ENCODE peak calls at places on chromosomes 3 and 15, in four cellular contexts. Z is WTC11, R is HepG2, S is A549. J is an unnamed sample.

GRCh38 chr3:98839846-98840245 is 61.6 kb downstream of the DCBLD2 start:
- DNase-seq in R (no peak), S (no peak), Z (no peak), J (peak; percentile 67)

GRCh38 chr15:57334257-57334656 is 42.0 kb upstream of the CGNL1 start:
- DNase-seq in Z (no peak), S (no peak), R (no peak), J (peak; percentile 31)

GRCh38 chr3:89565098-89565497 is 457.7 kb downstream of the EPHA3 start:
- DNase-seq in Z (no peak), R (no peak), S (no peak), J (peak; percentile 50)

GRCh38 chr3:30155755-30156154 is 450.6 kb upstream of the TGFBR2 start:
- DNase-seq in R (no peak), S (no peak), Z (no peak), J (no peak)

GRCh38 chr15:51266548-51266947 is 71.8 kb downstream of the CYP19A1 start:
- DNase-seq in Z (no peak), S (no peak), R (no peak), J (no peak)

GRCh38 chr15:92810418-92811138 is 89.5 kb upstream of the CHD2 start:
- DNase-seq in R (no peak), S (peak; percentile 92), Z (no peak), J (peak; percentile 78)

GRCh38 chr3:150410311-150411105 is 2.4 kb downstream of the TSC22D2 start:
- DNase-seq in Z (peak; percentile 15), R (no peak), S (peak; percentile 41), J (peak; percentile 32)

GRCh38 chr15:90249123-90249863 is at the start of gene TTLL13:
- DNase-seq in R (peak; percentile 89), S (peak; percentile 92), Z (peak; percentile 82), J (peak; percentile 72)

GRCh38 chr3:141798455-141798854 is 35.2 kb downstream of the GRK7 start:
- DNase-seq in S (no peak), R (no peak), Z (no peak), J (no peak)

GRCh38 chr3:152151216-152151874 is 117.4 kb upstream of the MBNL1 start:
- DNase-seq in R (no peak), S (no peak), Z (no peak), J (peak; percentile 24)

GRCh38 chr15:68652141-68652540 is 73.3 kb downstream of the CORO2B start:
- DNase-seq in Z (no peak), R (no peak), S (no peak), J (no peak)

GRCh38 chr3:158313344-158313927 is 203.5 kb downstream of the RSRC1 start:
- DNase-seq in Z (no peak), S (peak; percentile 60), R (peak; percentile 31), J (peak; percentile 7)

GRCh38 chr3:3177861-3178497 is 1.5 kb downstream of the CRBN start:
- DNase-seq in Z (no peak), S (no peak), R (peak; percentile 14), J (peak; percentile 12)

GRCh38 chr15:58492661-58493397 is 61.0 kb downstream of the LIPC start:
- DNase-seq in Z (no peak), S (no peak), R (no peak), J (peak; percentile 21)

GRCh38 chr3:130529816-130530215 is 12.8 kb downstream of the COL6A6 start:
- DNase-seq in Z (no peak), R (no peak), S (no peak), J (no peak)

GRCh38 chr3:29144807-29145206 is 136.1 kb upstream of the RBMS3 start:
- DNase-seq in Z (no peak), S (peak; percentile 18), R (no peak), J (peak; percentile 65)

GRCh38 chr3:86563358-86563970 is 427.5 kb downstream of the VGLL3 start:
- DNase-seq in S (peak; percentile 57), Z (no peak), R (peak; percentile 34), J (peak; percentile 47)

GRCh38 chr3:8464668-8465067 is 37.0 kb upstream of the LMCD1 start:
- DNase-seq in R (no peak), S (no peak), Z (no peak), J (no peak)

GRCh38 chr3:189272500-189273119 is 100.8 kb downstream of the TPRG1 start:
- DNase-seq in R (no peak), Z (no peak), S (peak; percentile 47), J (no peak)

GRCh38 chr3:28856796-28857195 is 424.1 kb upstream of the RBMS3 start:
- DNase-seq in R (no peak), S (no peak), Z (no peak), J (peak; percentile 22)

GRCh38 chr3:20141841-20142240 is 44.2 kb downstream of the SGO1 start:
- DNase-seq in S (no peak), R (no peak), Z (peak; percentile 17), J (no peak)

GRCh38 chr15:78035319-78035718 is 42.2 kb downstream of the TBC1D2B start:
- DNase-seq in R (no peak), S (no peak), Z (no peak), J (no peak)

GRCh38 chr15:47511241-47511640 is 206.1 kb upstream of the SEMA6D start:
- DNase-seq in Z (no peak), S (no peak), R (no peak), J (no peak)

GRCh38 chr15:93333826-93334225 is 244.8 kb upstream of the RGMA start:
- DNase-seq in S (no peak), R (no peak), Z (no peak), J (no peak)

GRCh38 chr3:81554348-81554747 is 207.1 kb downstream of the GBE1 start:
- DNase-seq in R (peak; percentile 43), S (no peak), Z (no peak), J (peak; percentile 82)

GRCh38 chr3:115790759-115791158 is 167.4 kb downstream of the GAP43 start:
- DNase-seq in Z (no peak), R (peak; percentile 84), S (peak; percentile 96), J (peak; percentile 99)

GRCh38 chr3:126025116-126025729 is 56.2 kb downstream of the ROPN1B start:
- DNase-seq in S (no peak), R (no peak), Z (no peak), J (no peak)

GRCh38 chr3:11273945-11274344 is 1.7 kb downstream of the ATG7 start:
- DNase-seq in S (no peak), R (no peak), Z (no peak), J (no peak)

GRCh38 chr3:190586631-190587000 is 72.7 kb downstream of the IL1RAP start:
- DNase-seq in Z (no peak), S (peak; percentile 51), R (no peak), J (peak; percentile 62)

GRCh38 chr15:87365221-87365620 is 891.3 kb downstream of the NTRK3 start:
- DNase-seq in R (no peak), S (no peak), Z (no peak), J (peak; percentile 69)

GRCh38 chr3:62109534-62109933 is 263.8 kb downstream of the FEZF2 start:
- DNase-seq in S (no peak), Z (peak; percentile 38), R (peak; percentile 20), J (peak; percentile 96)

GRCh38 chr3:13308406-13308805 is 111.7 kb downstream of the NUP210 start:
- DNase-seq in R (peak; percentile 47), Z (peak; percentile 80), S (peak; percentile 71), J (peak; percentile 38)

GRCh38 chr3:37466660-37467359 is 292.4 kb upstream of the LRRFIP2 start:
- DNase-seq in S (no peak), Z (no peak), R (no peak), J (no peak)

GRCh38 chr15:83449928-83450501 is 2.9 kb downstream of the SH3GL3 start:
- DNase-seq in R (no peak), S (no peak), Z (no peak), J (no peak)

GRCh38 chr15:85726446-85726845 is 68.3 kb downstream of the KLHL25 start:
- DNase-seq in S (no peak), Z (no peak), R (no peak), J (no peak)

GRCh38 chr3:65233561-65233960 is 545.8 kb upstream of the ADAMTS9 start:
- DNase-seq in R (no peak), S (no peak), Z (no peak), J (no peak)

GRCh38 chr3:134885877-134886621 is 91.0 kb downstream of the EPHB1 start:
- DNase-seq in Z (no peak), R (no peak), S (no peak), J (no peak)

GRCh38 chr3:164199982-164200823 is 878.1 kb downstream of the SI start:
- DNase-seq in R (no peak), S (no peak), Z (no peak), J (no peak)

GRCh38 chr3:56547486-56547885 is 9.5 kb upstream of the CCDC66 start:
- DNase-seq in Z (no peak), S (peak; percentile 16), R (no peak), J (no peak)

GRCh38 chr3:58645726-58646125 is 20.8 kb downstream of the FAM3D start:
- DNase-seq in Z (no peak), S (no peak), R (no peak), J (no peak)

DNA sequence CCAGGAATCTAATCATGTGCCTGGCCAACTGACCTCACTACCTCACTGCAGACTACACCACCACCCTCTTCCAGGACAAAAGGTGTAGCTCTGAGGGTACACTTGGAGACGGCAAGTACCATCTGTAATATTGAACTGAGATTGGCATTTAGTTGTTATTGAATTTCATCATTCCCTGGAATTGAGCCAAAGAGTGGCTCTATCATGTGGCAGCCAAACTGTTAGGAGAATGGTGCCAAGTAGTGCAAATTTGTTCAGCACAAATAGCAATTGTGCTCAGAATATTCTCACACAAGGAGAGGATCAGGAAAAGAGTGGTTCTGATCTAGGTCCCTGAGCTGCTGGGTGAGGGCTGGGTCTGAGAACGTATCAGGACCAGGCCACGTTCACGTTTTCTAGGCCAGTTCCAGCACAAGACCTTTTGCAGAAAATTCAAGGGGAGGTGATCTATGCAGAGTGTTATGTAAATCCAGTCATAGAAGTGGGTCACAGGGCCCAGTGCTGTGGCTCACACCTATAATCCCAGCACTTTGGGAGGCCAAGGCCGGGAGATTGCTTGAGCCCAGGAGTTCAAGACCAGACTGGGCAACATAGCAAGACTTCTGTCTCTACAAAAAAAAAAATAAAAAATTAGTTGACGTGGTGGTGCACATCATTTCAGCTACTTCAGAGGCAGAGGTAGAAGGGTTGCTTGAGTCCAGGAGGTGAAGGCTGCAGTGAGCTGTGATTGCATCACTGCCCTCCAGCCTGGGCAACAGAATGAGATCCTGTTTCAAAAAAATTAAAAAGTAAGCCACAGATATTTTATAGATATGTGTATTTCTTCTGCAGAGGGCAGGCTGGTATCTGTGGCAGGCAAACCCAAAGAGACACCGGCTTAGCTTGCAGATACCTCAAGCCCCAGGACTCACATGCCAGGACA is 31.9 kb upstream of the CFAP161 start:
- DNase-seq in Z (no peak), R (no peak), S (no peak), J (no peak)
- TF ChIP-seq USF2 in Z (no peak), R (no peak), S (no peak), J (no peak)

GRCh38 chr3:35393916-35394315 is 245.4 kb upstream of the ARPP21 start:
- DNase-seq in S (no peak), R (no peak), Z (no peak), J (no peak)
- TF ChIP-seq USF2 in S (no peak), R (no peak), Z (no peak), J (no peak)

GRCh38 chr15:100878601-100879000 is 1.0 kb upstream of the ALDH1A3 start:
- DNase-seq in R (no peak), S (no peak), Z (peak; percentile 35), J (no peak)
- TF ChIP-seq USF2 in R (no peak), S (no peak), Z (no peak), J (no peak)

GRCh38 chr15:42065478-42065877 is 28.9 kb downstream of the PLA2G4D start:
- DNase-seq in Z (no peak), R (no peak), S (no peak), J (no peak)
- TF ChIP-seq USF2 in Z (no peak), R (no peak), S (no peak), J (no peak)